ENCODE peak calls at places on chromosomes 2 and 18, in six cellular contexts. O, J, S, L, G and V are unnamed samples.

GRCh38 chr2:184532541-184532940 is 65.8 kb upstream of the ZNF804A start:
- DNase-seq in O (no peak), J (no peak), S (no peak), L (no peak), G (no peak), V (no peak)

GRCh38 chr2:110166246-110166645 is 38.6 kb downstream of the NPHP1 start:
- DNase-seq in O (no peak), J (no peak), S (peak), L (no peak), G (no peak), V (no peak)

GRCh38 chr18:23136326-23137092 is 1.2 kb downstream of the CABLES1 start:
- DNase-seq in O (peak), J (peak), S (no peak), L (peak), G (no peak), V (no peak)

GRCh38 chr2:154709215-154709614 is 10.7 kb downstream of the KCNJ3 start:
- DNase-seq in O (no peak), J (no peak), S (no peak), L (no peak), G (no peak), V (no peak)

GRCh38 chr2:31137211-31138036 is 816 bp downstream of the GALNT14 start:
- DNase-seq in O (peak), J (peak), S (no peak), L (peak), G (no peak), V (no peak)

GRCh38 chr2:29182920-29183319 is 67.7 kb downstream of the CLIP4 start:
- DNase-seq in O (no peak), J (peak), S (peak), L (no peak), G (no peak), V (no peak)

GRCh38 chr2:109331864-109332848 is 203.2 kb downstream of the SH3RF3 start:
- DNase-seq in O (peak), J (peak), S (peak), L (peak), G (no peak), V (peak)

GRCh38 chr2:239934571-239935171 is 90.5 kb downstream of the NDUFA10 start:
- DNase-seq in O (peak), J (peak), S (peak), L (peak), G (peak), V (peak)

GRCh38 chr2:153221506-153221905 is 257.1 kb downstream of the RPRM start:
- DNase-seq in O (no peak), J (no peak), S (no peak), L (no peak), G (no peak), V (no peak)

GRCh38 chr2:42859006-42859552 is 66.7 kb upstream of the HAAO start:
- DNase-seq in O (peak), J (peak), S (peak), L (peak), G (peak), V (peak)

GRCh38 chr2:128389521-128389920 is 70.9 kb upstream of the HS6ST1 start:
- DNase-seq in O (no peak), J (no peak), S (no peak), L (peak), G (no peak), V (no peak)

GRCh38 chr2:6011871-6012380 is 319.7 kb downstream of the SOX11 start:
- DNase-seq in O (peak), J (no peak), S (no peak), L (no peak), G (no peak), V (no peak)

GRCh38 chr2:240794178-240794721 is 25.8 kb downstream of the KIF1A start:
- DNase-seq in O (no peak), J (no peak), S (no peak), L (no peak), G (no peak), V (no peak)

GRCh38 chr2:239444626-239445625 is 44.1 kb upstream of the HDAC4 start:
- DNase-seq in O (no peak), J (no peak), S (no peak), L (no peak), G (no peak), V (no peak)

GRCh38 chr2:8623958-8624591 is 57.8 kb upstream of the ID2 start:
- DNase-seq in O (no peak), J (no peak), S (no peak), L (no peak), G (no peak), V (no peak)

GRCh38 chr18:2960983-2961696 is 51.8 kb downstream of the LPIN2 start:
- DNase-seq in O (no peak), J (no peak), S (peak), L (no peak), G (no peak), V (no peak)

GRCh38 chr18:12308386-12309100 is 502 bp downstream of the TUBB6 start:
- DNase-seq in O (peak), J (peak), S (peak), L (peak), G (peak), V (peak)

GRCh38 chr2:15622614-15623480 is 31.2 kb downstream of the DDX1 start:
- DNase-seq in O (no peak), J (no peak), S (no peak), L (no peak), G (no peak), V (no peak)

GRCh38 chr18:39839782-39840181 is 2115.3 kb upstream of the PIK3C3 start:
- DNase-seq in O (no peak), J (peak), S (peak), L (no peak), G (peak), V (no peak)

GRCh38 chr2:187985923-187986322 is 305.8 kb upstream of the GULP1 start:
- DNase-seq in O (no peak), J (no peak), S (peak), L (no peak), G (no peak), V (no peak)

GRCh38 chr18:31723998-31724711 is 36.5 kb downstream of the SLC25A52 start:
- DNase-seq in O (no peak), J (no peak), S (no peak), L (no peak), G (no peak), V (no peak)

GRCh38 chr2:39481611-39482010 is 44.5 kb upstream of the MAP4K3 start:
- DNase-seq in O (no peak), J (peak), S (peak), L (no peak), G (no peak), V (no peak)

GRCh38 chr2:27211241-27211942 is 449 bp upstream of the ATRAID start:
- DNase-seq in O (no peak), J (peak), S (no peak), L (no peak), G (peak), V (no peak)

GRCh38 chr2:30866974-30867373 is 59.7 kb upstream of the CAPN13 start:
- DNase-seq in O (no peak), J (no peak), S (no peak), L (no peak), G (peak), V (no peak)

GRCh38 chr2:228092056-228092455 is 89.4 kb downstream of the SPHKAP start:
- DNase-seq in O (no peak), J (no peak), S (no peak), L (no peak), G (no peak), V (no peak)

GRCh38 chr2:228094377-228094921 is 87.0 kb downstream of the SPHKAP start:
- DNase-seq in O (no peak), J (no peak), S (no peak), L (no peak), G (peak), V (no peak)
- H4K91ac ChIP-seq in O (no peak), J (no peak), S (no peak), L (no peak), G (no peak), V (no peak)

GRCh38 chr2:76050196-76050595 is 339.5 kb upstream of the GCFC2 start:
- DNase-seq in O (no peak), J (no peak), S (no peak), L (no peak), G (no peak), V (no peak)
- H4K91ac ChIP-seq in O (no peak), J (no peak), S (no peak), L (no peak), G (no peak), V (no peak)

GRCh38 chr18:50057009-50057408 is 137.9 kb downstream of the MYO5B start:
- DNase-seq in O (no peak), J (no peak), S (no peak), L (no peak), G (no peak), V (no peak)
- H4K91ac ChIP-seq in O (no peak), J (no peak), S (no peak), L (no peak), G (no peak), V (no peak)

DNA sequence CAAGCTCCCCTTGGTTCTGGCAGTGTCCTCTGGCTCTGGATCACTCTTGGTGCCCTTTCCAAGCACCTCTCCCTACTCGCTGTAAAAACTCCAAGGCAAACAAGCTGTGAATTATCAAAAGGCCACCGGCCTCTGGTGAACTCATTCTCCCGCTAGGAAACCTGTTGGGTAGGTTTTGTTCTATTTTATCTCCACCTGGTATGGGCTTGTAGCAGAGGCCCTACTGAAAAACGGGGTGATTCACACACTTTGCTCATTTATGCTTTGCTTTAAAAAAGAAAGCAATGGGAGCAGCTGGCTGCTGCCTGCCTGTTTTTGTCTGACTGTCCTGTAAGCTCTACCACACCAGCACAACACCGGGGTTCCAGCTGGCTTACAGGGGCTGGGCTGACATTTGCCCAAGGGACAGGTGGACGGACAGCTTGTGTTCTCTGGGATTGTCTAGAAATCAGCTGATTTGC is 56.8 kb downstream of the SH3BP4 start:
- DNase-seq in O (no peak), J (no peak), S (no peak), L (no peak), G (peak), V (no peak)
- H4K91ac ChIP-seq in O (no peak), J (no peak), S (no peak), L (no peak), G (no peak), V (no peak)

GRCh38 chr18:42131940-42132244 is 176.9 kb downstream of the PIK3C3 start:
- DNase-seq in O (no peak), J (no peak), S (no peak), L (no peak), G (no peak), V (no peak)
- H4K91ac ChIP-seq in O (no peak), J (no peak), S (no peak), L (no peak), G (no peak), V (no peak)

DNA sequence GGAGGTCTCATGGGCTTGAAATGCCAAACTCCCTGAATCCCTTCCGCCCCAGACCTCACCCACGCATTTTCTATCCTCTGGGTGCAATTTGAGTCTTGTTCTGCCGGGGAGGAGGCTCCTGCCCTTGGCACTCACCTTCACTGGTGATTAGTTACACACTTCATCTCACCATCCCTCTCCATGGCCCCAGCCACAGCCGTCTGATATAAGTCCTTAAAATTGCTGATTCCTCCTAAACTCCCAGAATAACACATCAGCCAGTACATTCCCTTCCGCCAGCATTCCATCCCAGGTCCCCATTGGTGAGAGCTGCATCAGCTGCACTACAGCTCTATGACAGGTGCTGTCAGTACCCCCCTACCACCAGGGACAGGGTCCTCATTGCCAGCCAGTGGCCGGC is 3.9 kb downstream of the TIMM21 start:
- DNase-seq in O (no peak), J (no peak), S (no peak), L (no peak), G (no peak), V (no peak)
- H4K91ac ChIP-seq in O (no peak), J (no peak), S (no peak), L (no peak), G (no peak), V (no peak)